ENCODE peak calls at places on chromosome 22, in eight cellular contexts. T is A549, I is heart left ventricle, O is spleen, M is IMR-90, Q is lower leg skin, W is tibial nerve, X is HCT116. P is an unnamed sample.

GRCh38 chr22:29031236-29031982 is 30.2 kb downstream of the C22orf31 start:
- DNase-seq in T (peak), I (no peak), O (no peak), M (peak), Q (no peak), W (peak), X (peak), P (peak)

GRCh38 chr22:41092847-41093371 is 517 bp downstream of the EP300 start:
- DNase-seq in T (peak), I (no peak), O (peak), M (peak), Q (peak), W (no peak), X (no peak), P (peak)

GRCh38 chr22:35923026-35923425 is 105.6 kb downstream of the RBFOX2 start:
- DNase-seq in T (no peak), I (no peak), O (no peak), M (no peak), Q (no peak), W (no peak), X (no peak), P (no peak)

GRCh38 chr22:44573451-44573850 is 75.4 kb upstream of the RTL6 start:
- DNase-seq in T (no peak), I (peak), O (no peak), M (no peak), Q (peak), W (no peak), X (no peak), P (no peak)

GRCh38 chr22:38963872-38964271 is 6.5 kb downstream of the APOBEC3A start:
- DNase-seq in T (no peak), I (no peak), O (peak), M (no peak), Q (no peak), W (no peak), X (no peak), P (no peak)

GRCh38 chr22:17009640-17010291 is 1.7 kb upstream of the GAB4 start:
- DNase-seq in T (no peak), I (no peak), O (no peak), M (no peak), Q (no peak), W (no peak), X (no peak), P (no peak)

GRCh38 chr22:28141614-28142013 is 222.6 kb upstream of the PITPNB start:
- DNase-seq in T (no peak), I (no peak), O (no peak), M (peak), Q (no peak), W (no peak), X (no peak), P (no peak)

GRCh38 chr22:26584010-26584409 is 5.9 kb downstream of the TPST2 start:
- DNase-seq in T (no peak), I (no peak), O (peak), M (no peak), Q (no peak), W (no peak), X (no peak), P (no peak)

GRCh38 chr22:27259390-27259789 is 542.2 kb downstream of the MN1 start:
- DNase-seq in T (no peak), I (no peak), O (no peak), M (no peak), Q (no peak), W (no peak), X (no peak), P (no peak)

GRCh38 chr22:35637943-35638342 is 10.3 kb upstream of the APOL6 start:
- DNase-seq in T (no peak), I (no peak), O (no peak), M (peak), Q (no peak), W (no peak), X (no peak), P (no peak)

GRCh38 chr22:17119481-17120202 is 1.5 kb downstream of the TMEM121B start:
- DNase-seq in T (no peak), I (peak), O (peak), M (no peak), Q (no peak), W (no peak), X (no peak), P (no peak)

GRCh38 chr22:45072322-45072903 is 62.6 kb upstream of the PHF21B start:
- DNase-seq in T (peak), I (no peak), O (no peak), M (peak), Q (no peak), W (no peak), X (peak), P (peak)

GRCh38 chr22:22179858-22180257 is 64.7 kb upstream of the VPREB1 start:
- DNase-seq in T (no peak), I (no peak), O (no peak), M (no peak), Q (no peak), W (no peak), X (no peak), P (no peak)

GRCh38 chr22:39237276-39238123 is 7.3 kb downstream of the PDGFB start:
- DNase-seq in T (no peak), I (no peak), O (no peak), M (no peak), Q (no peak), W (no peak), X (no peak), P (no peak)

GRCh38 chr22:41676134-41676533 is 12.5 kb downstream of the SNU13 start:
- DNase-seq in T (no peak), I (no peak), O (no peak), M (no peak), Q (no peak), W (no peak), X (no peak), P (no peak)

GRCh38 chr22:27223317-27224177 is 566.2 kb downstream of the MIAT start:
- DNase-seq in T (no peak), I (no peak), O (peak), M (peak), Q (no peak), W (no peak), X (no peak), P (no peak)

GRCh38 chr22:29072979-29073617 is at the start of gene KREMEN1:
- DNase-seq in T (no peak), I (peak), O (peak), M (no peak), Q (no peak), W (no peak), X (no peak), P (no peak)

GRCh38 chr22:48137640-48138039 is 1375.2 kb downstream of the TBC1D22A start:
- DNase-seq in T (no peak), I (no peak), O (no peak), M (no peak), Q (peak), W (no peak), X (no peak), P (no peak)

GRCh38 chr22:48607901-48608650 is 1219.6 kb downstream of the BRD1 start:
- DNase-seq in T (no peak), I (peak), O (no peak), M (no peak), Q (no peak), W (no peak), X (no peak), P (no peak)

GRCh38 chr22:28896611-28897010 is 13.2 kb downstream of the ZNRF3 start:
- DNase-seq in T (no peak), I (no peak), O (no peak), M (no peak), Q (peak), W (no peak), X (no peak), P (no peak)

GRCh38 chr22:35752172-35752832 is 34.6 kb downstream of the APOL5 start:
- DNase-seq in T (no peak), I (no peak), O (no peak), M (no peak), Q (no peak), W (no peak), X (no peak), P (no peak)

GRCh38 chr22:28711820-28712777 is 29.5 kb downstream of the CHEK2 start:
- DNase-seq in T (peak), I (no peak), O (no peak), M (peak), Q (no peak), W (no peak), X (no peak), P (peak)

GRCh38 chr22:39463931-39464390 is 7.1 kb downstream of the MGAT3 start:
- DNase-seq in T (no peak), I (no peak), O (peak), M (no peak), Q (no peak), W (no peak), X (no peak), P (no peak)

GRCh38 chr22:25645266-25645665 is 80.8 kb downstream of the GRK3 start:
- DNase-seq in T (no peak), I (no peak), O (no peak), M (peak), Q (no peak), W (no peak), X (no peak), P (no peak)

GRCh38 chr22:22520020-22520656 is at the start of gene ZNF280A:
- DNase-seq in T (peak), I (no peak), O (no peak), M (no peak), Q (peak), W (no peak), X (peak), P (peak)

GRCh38 chr22:38989461-38989860 is 7.3 kb downstream of the APOBEC3B start:
- DNase-seq in T (no peak), I (no peak), O (no peak), M (no peak), Q (no peak), W (no peak), X (no peak), P (no peak)

GRCh38 chr22:38772624-38772873 is 16.8 kb upstream of the SUN2 start:
- DNase-seq in T (no peak), I (no peak), O (no peak), M (no peak), Q (no peak), W (no peak), X (no peak), P (no peak)

GRCh38 chr22:50474711-50475651 is at the start of gene SBF1:
- DNase-seq in T (peak), I (peak), O (peak), M (peak), Q (peak), W (peak), X (peak), P (peak)

GRCh38 chr22:50471962-50472361 is 2.9 kb downstream of the SBF1 start:
- DNase-seq in T (no peak), I (no peak), O (no peak), M (no peak), Q (no peak), W (no peak), X (no peak), P (no peak)

GRCh38 chr22:50475652-50476002 is 792 bp upstream of the SBF1 start:
- DNase-seq in T (no peak), I (no peak), O (no peak), M (no peak), Q (no peak), W (no peak), X (no peak), P (no peak)

GRCh38 chr22:50473088-50473487 is 1.7 kb downstream of the SBF1 start:
- DNase-seq in T (peak), I (no peak), O (peak), M (no peak), Q (no peak), W (no peak), X (peak), P (no peak)

GRCh38 chr22:50473855-50474671 is 772 bp downstream of the SBF1 start:
- DNase-seq in T (no peak), I (peak), O (peak), M (peak), Q (no peak), W (no peak), X (no peak), P (no peak)
- TF ChIP-seq POLR2A in T (no peak), I (no peak), O (no peak), M (peak), Q (no peak), W (no peak), X (no peak), P (no peak)

GRCh38 chr22:49941507-49942316 is 18.9 kb upstream of the PIM3 start:
- DNase-seq in T (no peak), I (no peak), O (no peak), M (no peak), Q (no peak), W (no peak), X (no peak), P (no peak)

GRCh38 chr22:49943405-49943765 is 17.2 kb upstream of the PIM3 start:
- DNase-seq in T (no peak), I (no peak), O (no peak), M (no peak), Q (no peak), W (no peak), X (no peak), P (no peak)

GRCh38 chr22:49943771-49944398 is 16.7 kb upstream of the PIM3 start:
- DNase-seq in T (no peak), I (no peak), O (no peak), M (no peak), Q (no peak), W (no peak), X (no peak), P (no peak)

GRCh38 chr22:49944399-49944891 is 16.1 kb upstream of the PIM3 start:
- DNase-seq in T (no peak), I (no peak), O (no peak), M (no peak), Q (no peak), W (no peak), X (no peak), P (no peak)

GRCh38 chr22:49942565-49943404 is 17.8 kb upstream of the PIM3 start:
- DNase-seq in T (no peak), I (no peak), O (no peak), M (no peak), Q (no peak), W (no peak), X (no peak), P (no peak)
- TF ChIP-seq POLR2A in T (no peak), I (no peak), O (no peak), M (no peak), Q (no peak), W (no peak), X (no peak), P (no peak)

GRCh38 chr22:30575859-30576258 is 1.4 kb upstream of the GAL3ST1 start:
- DNase-seq in T (no peak), I (no peak), O (no peak), M (no peak), Q (no peak), W (no peak), X (no peak), P (no peak)
- TF ChIP-seq POLR2A in T (no peak), I (no peak), O (no peak), M (no peak), Q (no peak), W (no peak), X (no peak), P (no peak)

DNA sequence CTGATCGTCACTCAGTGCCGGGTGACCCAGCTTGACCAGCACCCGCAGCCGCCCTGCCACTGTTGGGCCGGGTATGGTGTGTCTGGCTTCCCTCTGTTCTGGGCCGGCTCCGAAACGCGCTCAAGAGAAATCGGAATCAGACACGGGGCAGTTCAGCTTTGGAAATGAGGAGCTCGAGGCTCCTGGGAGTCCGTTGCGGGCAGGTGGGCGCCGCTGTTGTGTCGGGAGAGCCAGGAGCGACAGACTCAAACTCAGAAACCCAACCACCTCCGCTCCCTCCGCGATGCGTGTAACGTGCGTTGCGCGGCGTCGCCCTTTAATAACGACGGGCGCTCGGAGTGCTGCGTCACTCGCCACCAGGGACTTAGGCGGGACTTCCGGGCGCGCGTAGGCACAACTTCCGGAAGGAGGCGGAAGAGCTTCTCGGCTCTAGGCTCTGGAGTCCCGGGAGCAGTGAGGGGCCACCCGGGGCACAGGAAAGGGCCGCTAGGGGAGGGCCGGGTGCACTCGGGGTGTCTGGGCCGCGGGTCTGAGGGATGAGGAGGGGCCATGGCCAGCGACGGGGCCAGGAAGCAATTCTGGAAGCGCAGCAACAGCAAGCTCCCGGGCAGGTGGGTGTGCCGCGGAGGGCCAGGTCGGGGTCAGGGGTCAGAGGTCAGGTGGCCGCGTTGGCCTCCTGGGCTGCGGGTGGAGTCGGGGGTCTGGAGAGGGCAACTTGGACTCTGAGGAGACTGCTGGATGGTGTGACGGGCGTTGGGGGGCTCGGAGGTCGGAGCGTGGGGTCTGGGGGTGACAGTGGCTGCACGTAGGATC is at the start of gene TBC1D22A:
- DNase-seq in T (peak), I (peak), O (peak), M (peak), Q (peak), W (peak), X (peak), P (peak)
- TF ChIP-seq POLR2A in T (peak), I (peak), O (peak), M (peak), Q (no peak), W (peak), X (peak), P (peak)

GRCh38 chr22:43482310-43482625 is 70.5 kb downstream of the MPPED1 start:
- DNase-seq in T (no peak), I (no peak), O (peak), M (no peak), Q (no peak), W (no peak), X (no peak), P (no peak)
- TF ChIP-seq POLR2A in T (no peak), I (no peak), O (no peak), M (no peak), Q (no peak), W (no peak), X (no peak), P (no peak)

GRCh38 chr22:49971232-49972162 is 10.9 kb downstream of the PIM3 start:
- DNase-seq in T (peak), I (peak), O (peak), M (no peak), Q (peak), W (peak), X (no peak), P (peak)
- TF ChIP-seq POLR2A in T (peak), I (no peak), O (no peak), M (peak), Q (no peak), W (peak), X (peak), P (no peak)

GRCh38 chr22:37545703-37546435 is 14.4 kb upstream of the CDC42EP1 start:
- DNase-seq in T (peak), I (peak), O (peak), M (peak), Q (peak), W (peak), X (no peak), P (peak)
- TF ChIP-seq POLR2A in T (peak), I (peak), O (no peak), M (peak), Q (no peak), W (no peak), X (no peak), P (peak)

DNA sequence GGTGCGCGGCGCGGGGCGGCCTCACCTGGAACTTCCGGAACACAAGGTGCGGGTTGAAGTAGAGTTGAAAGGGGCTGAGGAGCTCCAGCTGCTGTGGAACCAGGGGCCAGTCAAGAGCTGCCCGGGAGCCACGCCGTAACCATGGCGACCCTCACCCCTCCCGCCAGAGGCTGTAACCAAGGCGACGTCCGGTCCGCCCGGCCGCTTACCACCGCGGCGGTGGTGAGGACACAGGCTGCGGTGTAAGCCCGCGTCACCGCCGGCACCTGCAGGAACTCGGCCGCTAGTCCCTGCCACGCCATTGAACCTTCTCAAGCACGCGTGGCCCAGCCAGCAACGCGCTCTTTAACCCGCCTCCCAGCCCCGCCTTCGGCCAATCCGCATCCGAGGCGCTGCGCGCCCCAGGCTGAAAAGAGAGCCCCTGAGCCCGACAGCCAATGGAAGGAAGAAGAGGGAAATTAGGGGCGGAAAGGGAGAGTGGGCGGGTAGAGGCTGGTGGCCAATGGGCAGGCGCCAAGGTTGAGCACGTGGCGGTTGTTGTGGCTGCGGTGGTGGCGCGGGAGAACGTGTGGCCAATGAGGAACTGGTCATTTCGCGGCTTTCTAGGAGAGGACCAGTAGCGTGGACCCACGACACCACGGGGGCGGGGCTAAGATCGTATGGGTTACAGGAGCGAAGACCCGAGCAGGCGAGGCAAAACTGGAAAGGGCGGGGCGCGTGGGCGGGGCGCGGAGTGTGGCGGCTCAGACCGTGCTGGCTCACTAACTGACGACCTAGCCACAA is at the start of gene DERL3:
- DNase-seq in T (peak), I (peak), O (peak), M (peak), Q (peak), W (peak), X (no peak), P (peak)
- TF ChIP-seq POLR2A in T (no peak), I (no peak), O (no peak), M (no peak), Q (no peak), W (no peak), X (no peak), P (no peak)

GRCh38 chr22:19940536-19941364 is 822 bp upstream of the COMT start:
- DNase-seq in T (peak), I (no peak), O (no peak), M (no peak), Q (no peak), W (no peak), X (no peak), P (no peak)
- TF ChIP-seq POLR2A in T (no peak), I (no peak), O (no peak), M (no peak), Q (no peak), W (no peak), X (no peak), P (no peak)